ENCODE peak calls at places on chromosome 20, in four cellular contexts. One of them, this sample, is unnamed.

GRCh38 chr20:259991-260390 is 2.5 kb downstream of the DEFB132 start:
- DNase-seq in IMR-90: no peak
- DNase-seq in H1: no peak
- DNase-seq in neuronal stem cell: no peak
- DNase-seq in this sample: no peak

GRCh38 chr20:32157611-32158010 is 48.1 kb downstream of the TM9SF4 start:
- DNase-seq in neuronal stem cell: no peak
- DNase-seq in H1: no peak
- DNase-seq in IMR-90: no peak
- DNase-seq in this sample: no peak

GRCh38 chr20:13817342-13817741 is 32.5 kb downstream of the NDUFAF5 start:
- DNase-seq in IMR-90: peak; percentile 19
- DNase-seq in neuronal stem cell: no peak
- DNase-seq in H1: no peak
- DNase-seq in this sample: no peak

GRCh38 chr20:45828589-45828988 is 1.5 kb upstream of the TNNC2 start:
- DNase-seq in neuronal stem cell: no peak
- DNase-seq in IMR-90: no peak
- DNase-seq in H1: no peak
- DNase-seq in this sample: no peak

GRCh38 chr20:11216451-11217314 is 542.9 kb upstream of the JAG1 start:
- DNase-seq in H1: no peak
- DNase-seq in neuronal stem cell: no peak
- DNase-seq in IMR-90: peak; percentile 82
- DNase-seq in this sample: peak; percentile 16

GRCh38 chr20:34215711-34216381 is 25.4 kb upstream of the ASIP start:
- DNase-seq in IMR-90: peak; percentile 67
- DNase-seq in H1: peak; percentile 87
- DNase-seq in neuronal stem cell: peak; percentile 72
- DNase-seq in this sample: peak; percentile 78

GRCh38 chr20:50085481-50086365 is 27.2 kb downstream of the UBE2V1 start:
- DNase-seq in neuronal stem cell: peak; percentile 57
- DNase-seq in H1: no peak
- DNase-seq in IMR-90: peak; percentile 73
- DNase-seq in this sample: peak; percentile 84

GRCh38 chr20:48614593-48615274 is 213.1 kb downstream of the PREX1 start:
- DNase-seq in neuronal stem cell: no peak
- DNase-seq in IMR-90: no peak
- DNase-seq in H1: no peak
- DNase-seq in this sample: peak; percentile 29

GRCh38 chr20:48889155-48889790 is 32.2 kb upstream of the ARFGEF2 start:
- DNase-seq in neuronal stem cell: no peak
- DNase-seq in IMR-90: no peak
- DNase-seq in H1: no peak
- DNase-seq in this sample: no peak

GRCh38 chr20:10376271-10377075 is 57.5 kb downstream of the MKKS start:
- DNase-seq in IMR-90: peak; percentile 75
- DNase-seq in neuronal stem cell: no peak
- DNase-seq in H1: no peak
- DNase-seq in this sample: no peak

GRCh38 chr20:50003253-50003656 is 20.5 kb downstream of the SNAI1 start:
- DNase-seq in neuronal stem cell: no peak
- DNase-seq in IMR-90: peak; percentile 95
- DNase-seq in H1: no peak
- DNase-seq in this sample: peak; percentile 49

DNA sequence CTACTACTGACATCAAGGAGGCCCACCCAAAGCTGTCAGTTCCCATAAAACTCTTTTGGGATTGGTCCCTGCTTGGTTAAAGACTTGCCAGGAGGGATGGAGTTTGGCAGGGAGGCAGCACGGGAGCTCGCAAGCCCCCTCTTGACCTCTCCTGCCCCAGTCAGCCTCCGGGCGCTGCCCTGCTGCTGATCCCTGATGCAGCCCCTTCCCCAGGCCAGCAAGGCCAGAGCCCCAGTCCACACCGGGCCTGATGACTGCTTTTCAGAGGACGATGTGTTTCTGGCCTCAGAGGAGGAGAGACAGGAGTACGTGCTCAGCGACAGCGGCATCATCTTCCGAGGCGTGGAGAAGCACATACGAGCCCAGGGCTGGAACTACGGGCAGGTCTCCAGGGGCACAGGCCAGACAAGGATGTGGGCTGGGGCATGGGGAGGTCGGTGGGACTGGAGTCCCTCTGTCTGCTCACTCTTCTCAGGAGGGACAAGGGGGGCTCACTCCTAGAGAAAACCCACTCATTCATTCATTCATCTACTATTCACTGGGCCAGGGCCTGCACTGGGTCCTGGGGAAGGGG is 15.6 kb downstream of the TGM6 start:
- DNase-seq in H1: no peak
- DNase-seq in IMR-90: no peak
- DNase-seq in neuronal stem cell: no peak
- DNase-seq in this sample: no peak
- H4K91ac ChIP-seq in H1: no peak overlapping the region
- H4K91ac ChIP-seq in IMR-90: no peak overlapping the region
- H4K91ac ChIP-seq in neuronal stem cell: no peak overlapping the region
- H4K91ac ChIP-seq in this sample: no peak overlapping the region

GRCh38 chr20:38083338-38084048 is 49.9 kb downstream of the RPRD1B start:
- DNase-seq in neuronal stem cell: no peak
- DNase-seq in H1: no peak
- DNase-seq in IMR-90: peak; percentile 54
- DNase-seq in this sample: peak; percentile 40
- H3K23ac ChIP-seq in neuronal stem cell: no peak overlapping the region
- H3K23ac ChIP-seq in H1: no peak overlapping the region
- H3K23ac ChIP-seq in IMR-90: peak overlapping the region; percentile 93
- H3K23ac ChIP-seq in this sample: no peak overlapping the region

GRCh38 chr20:17748279-17748678 is 48.5 kb downstream of the BANF2 start:
- DNase-seq in H1: no peak
- DNase-seq in IMR-90: no peak
- DNase-seq in neuronal stem cell: no peak
- DNase-seq in this sample: peak; percentile 10
- H3K4me3 ChIP-seq in H1: no peak overlapping the region
- H3K4me3 ChIP-seq in IMR-90: no peak overlapping the region
- H3K4me3 ChIP-seq in neuronal stem cell: no peak overlapping the region
- H3K4me3 ChIP-seq in this sample: no peak overlapping the region

GRCh38 chr20:62303327-62304226 is 780 bp downstream of the ADRM1 start:
- DNase-seq in H1: no peak
- DNase-seq in neuronal stem cell: no peak
- DNase-seq in IMR-90: no peak
- DNase-seq in this sample: peak; percentile 44
- H4K91ac ChIP-seq in H1: no peak overlapping the region
- H4K91ac ChIP-seq in neuronal stem cell: no peak overlapping the region
- H4K91ac ChIP-seq in IMR-90: no peak overlapping the region
- H4K91ac ChIP-seq in this sample: peak overlapping the region; percentile 58

GRCh38 chr20:23444859-23445258 is 5.4 kb downstream of the CSTL1 start:
- DNase-seq in neuronal stem cell: no peak
- DNase-seq in IMR-90: no peak
- DNase-seq in H1: no peak
- DNase-seq in this sample: no peak
- H3K23ac ChIP-seq in neuronal stem cell: no peak overlapping the region
- H3K23ac ChIP-seq in IMR-90: no peak overlapping the region
- H3K23ac ChIP-seq in H1: no peak overlapping the region
- H3K23ac ChIP-seq in this sample: no peak overlapping the region

This sample was measured in trophoblast cell.